ENCODE peak calls at places on chromosomes 11 and 22, in eight cellular contexts. One of them, this sample, is unnamed.

GRCh38 chr11:94728541-94728940 is 39.6 kb upstream of the AMOTL1 start:
- DNase-seq in mucosa of descending colon: no peak
- DNase-seq in NB4: no peak
- DNase-seq in HFF-Myc: no peak
- DNase-seq in activated T-cell treated with anti-CD3 and anti-CD28 coated beads for 24 hours: no peak
- DNase-seq in T follicular helper cell: no peak
- DNase-seq in germinal center: no peak
- DNase-seq in neuronal stem cell: no peak
- DNase-seq in this sample: peak; percentile 56

GRCh38 chr22:30192427-30192826 is 54.1 kb downstream of the LIF start:
- DNase-seq in mucosa of descending colon: no peak
- DNase-seq in NB4: no peak
- DNase-seq in HFF-Myc: no peak
- DNase-seq in activated T-cell treated with anti-CD3 and anti-CD28 coated beads for 24 hours: no peak
- DNase-seq in T follicular helper cell: no peak
- DNase-seq in germinal center: no peak
- DNase-seq in neuronal stem cell: no peak
- DNase-seq in this sample: peak; percentile 48

GRCh38 chr11:119148855-119149370 is at the start of gene ABCG4:
- DNase-seq in mucosa of descending colon: no peak
- DNase-seq in NB4: peak; percentile 45
- DNase-seq in HFF-Myc: no peak
- DNase-seq in activated T-cell treated with anti-CD3 and anti-CD28 coated beads for 24 hours: no peak
- DNase-seq in T follicular helper cell: no peak
- DNase-seq in germinal center: peak; percentile 28
- DNase-seq in neuronal stem cell: peak; percentile 33
- DNase-seq in this sample: peak; percentile 16

GRCh38 chr22:33869946-33870345 is 50.3 kb downstream of the LARGE1 start:
- DNase-seq in mucosa of descending colon: no peak
- DNase-seq in NB4: no peak
- DNase-seq in HFF-Myc: no peak
- DNase-seq in activated T-cell treated with anti-CD3 and anti-CD28 coated beads for 24 hours: no peak
- DNase-seq in T follicular helper cell: no peak
- DNase-seq in germinal center: no peak
- DNase-seq in neuronal stem cell: no peak
- DNase-seq in this sample: no peak

GRCh38 chr11:123531325-123531724 is 101.3 kb downstream of the GRAMD1B start:
- DNase-seq in mucosa of descending colon: no peak
- DNase-seq in NB4: no peak
- DNase-seq in HFF-Myc: no peak
- DNase-seq in activated T-cell treated with anti-CD3 and anti-CD28 coated beads for 24 hours: no peak
- DNase-seq in T follicular helper cell: no peak
- DNase-seq in germinal center: no peak
- DNase-seq in neuronal stem cell: no peak
- DNase-seq in this sample: no peak

GRCh38 chr22:25987948-25988347 is 181.3 kb upstream of the SEZ6L start:
- DNase-seq in mucosa of descending colon: no peak
- DNase-seq in NB4: peak; percentile 81
- DNase-seq in HFF-Myc: no peak
- DNase-seq in activated T-cell treated with anti-CD3 and anti-CD28 coated beads for 24 hours: no peak
- DNase-seq in T follicular helper cell: no peak
- DNase-seq in germinal center: peak; percentile 27
- DNase-seq in neuronal stem cell: no peak
- DNase-seq in this sample: no peak

GRCh38 chr11:120128392-120129172 is 9.3 kb downstream of the TRIM29 start:
- DNase-seq in mucosa of descending colon: peak; percentile 89
- DNase-seq in NB4: peak; percentile 41
- DNase-seq in HFF-Myc: peak; percentile 20
- DNase-seq in activated T-cell treated with anti-CD3 and anti-CD28 coated beads for 24 hours: no peak
- DNase-seq in T follicular helper cell: no peak
- DNase-seq in germinal center: no peak
- DNase-seq in neuronal stem cell: no peak
- DNase-seq in this sample: peak; percentile 2

GRCh38 chr11:43904737-43905515 is 24.3 kb downstream of the ALKBH3 start:
- DNase-seq in mucosa of descending colon: no peak
- DNase-seq in NB4: no peak
- DNase-seq in HFF-Myc: no peak
- DNase-seq in activated T-cell treated with anti-CD3 and anti-CD28 coated beads for 24 hours: no peak
- DNase-seq in T follicular helper cell: no peak
- DNase-seq in germinal center: no peak
- DNase-seq in neuronal stem cell: no peak
- DNase-seq in this sample: peak; percentile 86